ENCODE peak calls at places on chromosomes 7 and 10, in nine cellular contexts. J, C, X, Z, R, L, S, A and P are unnamed samples.

GRCh38 chr10:8670461-8670860 is 616.0 kb downstream of the GATA3 start:
- DNase-seq in X (peak), C (no peak), A (no peak), R (no peak), L (no peak), J (no peak), S (no peak), Z (no peak), P (no peak)

GRCh38 chr10:79483948-79484347 is 28.4 kb upstream of the EIF5AL1 start:
- DNase-seq in L (peak), X (no peak), C (peak), A (no peak), Z (no peak), R (no peak), S (no peak), J (no peak), P (no peak)

GRCh38 chr10:57743711-57744110 is 524.0 kb downstream of the IPMK start:
- DNase-seq in A (no peak), X (no peak), L (no peak), Z (no peak), S (no peak), J (no peak), R (no peak), C (no peak), P (no peak)

GRCh38 chr7:30727061-30727945 is 24.6 kb upstream of the INMT start:
- DNase-seq in L (no peak), X (no peak), C (no peak), R (no peak), S (no peak), A (no peak), Z (no peak), J (no peak), P (no peak)

GRCh38 chr10:34252111-34252510 is 563.0 kb downstream of the PARD3 start:
- DNase-seq in X (no peak), A (no peak), L (peak), J (peak), R (peak), Z (no peak), C (peak), S (no peak), P (no peak)

GRCh38 chr10:78852856-78853255 is 215.9 kb upstream of the ZMIZ1 start:
- DNase-seq in S (no peak), A (no peak), L (no peak), Z (peak), J (peak), C (no peak), X (no peak), R (peak), P (no peak)

GRCh38 chr7:102925962-102926825 is 13.4 kb downstream of the LRRC17 start:
- DNase-seq in A (no peak), X (no peak), J (no peak), S (no peak), R (no peak), L (peak), Z (no peak), C (no peak), P (no peak)

GRCh38 chr7:122886357-122887081 is at the start of gene CADPS2:
- DNase-seq in A (peak), Z (peak), L (peak), R (peak), C (peak), S (no peak), J (peak), X (peak), P (peak)

GRCh38 chr10:3126741-3127342 is 45.7 kb downstream of the PITRM1 start:
- DNase-seq in X (no peak), C (peak), L (peak), S (no peak), Z (no peak), A (no peak), R (no peak), J (no peak), P (no peak)

DNA sequence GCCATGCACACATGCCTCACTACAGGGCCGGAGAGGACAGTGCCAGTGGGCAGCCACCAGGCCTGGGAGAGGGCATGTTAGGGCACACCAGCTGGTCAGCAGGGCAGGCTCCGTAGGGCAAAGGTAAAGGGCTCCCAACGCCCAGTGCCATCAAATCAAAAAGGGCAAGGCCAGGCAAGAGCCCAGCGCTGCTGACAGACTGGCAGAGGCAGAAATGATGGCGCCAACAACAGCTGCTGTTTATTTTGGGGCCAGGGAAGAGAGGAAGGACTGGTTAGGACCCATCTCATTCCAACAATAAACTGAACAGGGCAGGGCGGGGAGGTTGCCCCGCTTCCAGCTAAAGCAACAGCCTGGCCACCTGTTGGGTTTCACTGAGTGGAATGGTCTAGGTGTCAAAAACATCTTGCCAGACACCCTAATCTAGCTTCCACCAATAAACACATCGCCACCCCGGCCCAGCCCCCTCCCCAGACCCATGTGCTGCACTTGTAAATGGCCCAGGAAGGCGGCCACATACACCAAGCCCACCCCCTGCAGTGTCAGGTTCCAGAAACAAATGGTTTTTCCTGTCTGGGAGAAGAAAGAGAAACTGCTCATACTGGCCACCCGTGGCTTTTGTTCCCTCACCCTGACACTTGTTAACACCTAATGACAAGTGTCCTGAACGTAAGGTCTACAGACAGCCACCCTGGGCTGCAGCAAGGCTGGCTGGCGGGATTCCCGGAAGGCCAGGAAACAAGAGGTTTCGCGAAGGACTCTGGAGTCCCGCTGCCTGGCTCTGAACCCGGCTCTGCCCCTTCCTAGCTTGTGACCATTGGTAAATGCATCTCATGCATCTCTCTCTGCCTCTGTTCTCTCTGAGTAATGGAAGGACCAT is 15.3 kb downstream of the SH3PXD2A start:
- DNase-seq in S (no peak), J (peak), C (peak), L (no peak), A (no peak), R (no peak), X (no peak), Z (no peak), P (no peak)
- H3K27ac ChIP-seq in S (no peak), J (no peak), C (peak), L (no peak), A (no peak), R (no peak), X (no peak), Z (no peak), P (no peak)

GRCh38 chr7:7294914-7295313 is 112.6 kb downstream of the C1GALT1 start:
- DNase-seq in Z (no peak), X (no peak), S (no peak), C (no peak), L (no peak), J (no peak), A (no peak), R (no peak), P (no peak)

GRCh38 chr7:7292085-7292484 is 109.7 kb downstream of the C1GALT1 start:
- DNase-seq in A (no peak), Z (no peak), L (no peak), S (no peak), X (no peak), R (no peak), C (no peak), J (no peak), P (no peak)

GRCh38 chr7:7292608-7293007 is 110.3 kb downstream of the C1GALT1 start:
- DNase-seq in J (no peak), R (no peak), Z (no peak), S (no peak), L (no peak), A (no peak), C (no peak), X (no peak), P (no peak)

GRCh38 chr7:7293092-7293491 is 110.7 kb downstream of the C1GALT1 start:
- DNase-seq in J (no peak), S (no peak), Z (no peak), C (no peak), R (no peak), X (no peak), L (no peak), A (no peak), P (no peak)

DNA sequence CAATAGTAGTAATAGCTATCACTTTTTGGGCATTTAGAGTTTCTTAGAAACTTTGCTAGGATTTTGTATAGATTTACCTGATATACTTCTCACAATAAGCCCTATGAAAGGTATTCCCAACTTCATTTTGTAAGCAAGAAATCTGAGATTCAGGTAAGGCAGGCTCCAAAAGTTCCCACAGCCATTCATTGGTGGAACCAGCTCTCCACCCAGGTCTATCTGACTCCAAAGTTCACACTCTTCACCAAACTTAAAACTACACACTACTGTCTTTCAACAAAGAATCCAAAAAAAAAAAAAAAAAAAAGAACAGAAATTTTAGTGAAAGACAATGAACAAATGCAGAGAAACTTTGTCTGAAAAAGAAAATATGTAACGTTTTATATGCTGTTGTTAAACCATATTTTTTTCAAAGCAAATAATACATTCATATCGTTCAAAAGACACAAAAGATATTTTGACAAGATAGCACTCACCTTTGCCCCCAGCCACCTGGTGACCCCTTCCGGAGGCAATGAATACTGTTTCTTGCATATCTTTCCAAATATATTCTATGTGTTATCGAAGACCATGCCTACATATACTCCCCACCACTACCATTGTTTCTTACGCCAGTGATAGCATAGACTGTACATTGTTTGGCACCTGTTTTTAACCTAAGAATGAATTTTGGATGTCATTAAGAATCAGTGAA is 108.2 kb downstream of the C1GALT1 start:
- DNase-seq in C (no peak), R (no peak), L (no peak), J (no peak), X (no peak), S (no peak), Z (no peak), A (no peak), P (no peak)
- TF ChIP-seq CTCF in C (no peak), R (no peak), L (no peak), J (no peak), X (no peak), S (no peak), Z (peak), A (no peak), P (no peak)

GRCh38 chr7:72213081-72213480 is 199.1 kb downstream of the CALN1 start:
- DNase-seq in C (no peak), Z (no peak), L (no peak), R (no peak), J (no peak), X (no peak), A (no peak), S (no peak), P (no peak)
- H3K27ac ChIP-seq in C (no peak), Z (no peak), L (no peak), R (no peak), J (no peak), X (no peak), A (no peak), S (no peak), P (no peak)

GRCh38 chr10:29853913-29854312 is 205.5 kb downstream of the JCAD start:
- DNase-seq in L (no peak), Z (no peak), J (no peak), R (no peak), A (no peak), X (no peak), C (no peak), S (no peak), P (no peak)
- TF ChIP-seq CTCF in L (no peak), Z (no peak), J (no peak), R (no peak), A (no peak), X (no peak), C (no peak), S (no peak), P (no peak)

GRCh38 chr10:49323896-49324270 is 24.9 kb downstream of the C10orf71 start:
- DNase-seq in J (peak), S (no peak), A (no peak), Z (no peak), X (no peak), L (no peak), R (no peak), C (no peak), P (no peak)
- H3K27ac ChIP-seq in J (no peak), S (no peak), A (no peak), Z (no peak), X (no peak), L (no peak), R (no peak), C (peak), P (no peak)

DNA sequence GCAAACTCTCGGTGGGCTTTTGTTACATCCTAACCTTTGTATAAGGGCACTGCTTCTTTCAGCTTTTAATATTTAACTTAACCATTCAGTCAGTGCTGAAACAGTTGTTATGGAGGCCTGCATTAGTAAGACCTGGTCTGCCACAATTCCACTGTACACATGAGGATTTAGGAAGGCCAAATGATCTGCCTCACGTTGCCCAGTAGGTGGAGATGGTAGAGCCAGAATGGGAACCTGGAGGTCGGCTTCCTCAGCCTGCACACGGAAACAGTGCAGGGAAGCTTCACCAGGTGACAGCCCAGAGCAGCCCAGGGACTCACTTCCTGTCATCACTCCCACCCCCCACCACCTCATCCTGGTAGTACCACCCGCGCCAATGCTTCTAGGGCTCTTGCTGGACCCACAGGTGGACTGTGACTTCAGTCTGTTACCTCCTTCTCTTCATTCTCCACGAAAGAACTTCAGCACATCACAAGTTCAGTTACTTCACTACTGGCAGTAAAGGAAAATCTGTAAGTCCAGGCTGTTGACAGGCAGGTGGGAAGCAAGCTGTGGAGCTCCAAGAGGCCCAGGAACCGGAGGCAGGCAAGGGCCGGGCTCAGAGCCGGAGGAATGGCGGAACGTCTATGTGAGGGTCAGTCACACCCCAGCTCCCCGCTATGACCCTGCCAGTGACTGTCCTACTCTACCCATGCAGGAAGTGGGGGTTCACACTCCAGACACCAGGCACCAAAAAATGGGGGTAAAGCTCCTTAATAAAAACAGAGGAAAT is 480.3 kb upstream of the C7orf33 start:
- DNase-seq in X (no peak), C (no peak), L (no peak), A (no peak), Z (no peak), J (peak), R (no peak), S (no peak), P (no peak)
- TF ChIP-seq CTCF in X (no peak), C (no peak), L (no peak), A (no peak), Z (peak), J (no peak), R (no peak), S (no peak), P (no peak)

DNA sequence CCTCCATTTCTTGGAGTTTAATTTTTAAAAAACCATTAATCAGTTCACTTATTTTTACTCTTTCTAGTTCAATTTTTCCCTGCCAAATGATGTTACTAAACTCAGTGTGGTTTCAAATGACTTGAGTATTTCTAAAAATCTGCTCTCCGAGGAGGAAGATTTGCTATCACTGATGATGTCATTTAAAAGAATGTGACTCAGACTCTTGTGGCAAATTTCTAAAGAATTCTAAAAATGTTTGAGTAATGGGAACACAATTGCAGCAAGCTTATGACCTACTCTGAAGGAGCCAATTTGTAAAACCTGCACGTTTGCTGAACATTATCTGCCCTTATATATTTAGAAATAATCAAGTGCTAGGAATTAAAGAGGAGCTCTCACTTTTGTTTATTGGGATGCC is 88.6 kb downstream of the SPAG6 start:
- DNase-seq in Z (no peak), J (no peak), S (no peak), X (peak), R (peak), C (no peak), A (peak), L (peak), P (peak)
- H3K27ac ChIP-seq in Z (no peak), J (no peak), S (no peak), X (no peak), R (peak), C (no peak), A (no peak), L (peak), P (no peak)

GRCh38 chr7:12732428-12732827 is 45.0 kb downstream of the ARL4A start:
- DNase-seq in A (no peak), X (no peak), J (no peak), S (no peak), L (no peak), C (no peak), Z (no peak), R (no peak), P (no peak)

GRCh38 chr7:12731775-12732174 is 44.3 kb downstream of the ARL4A start:
- DNase-seq in J (no peak), S (no peak), A (no peak), Z (peak), X (no peak), L (no peak), R (no peak), C (no peak), P (no peak)

GRCh38 chr7:12729112-12729511 is 41.7 kb downstream of the ARL4A start:
- DNase-seq in Z (peak), X (no peak), R (no peak), S (no peak), A (no peak), C (peak), L (peak), J (peak), P (no peak)

GRCh38 chr7:12730523-12730922 is 43.1 kb downstream of the ARL4A start:
- DNase-seq in A (no peak), X (no peak), S (no peak), Z (no peak), L (no peak), C (no peak), R (no peak), J (no peak), P (no peak)

GRCh38 chr7:12731214-12731656 is 43.8 kb downstream of the ARL4A start:
- DNase-seq in S (no peak), C (no peak), J (no peak), L (no peak), A (no peak), X (peak), R (no peak), Z (no peak), P (peak)
- TF ChIP-seq CTCF in S (no peak), C (no peak), J (no peak), L (no peak), A (no peak), X (peak), R (no peak), Z (peak), P (peak)

GRCh38 chr10:14478639-14479038 is 147.9 kb upstream of the FRMD4A start:
- DNase-seq in X (peak), S (no peak), L (peak), R (peak), C (peak), J (peak), Z (peak), A (peak), P (no peak)
- H3K27ac ChIP-seq in X (no peak), S (no peak), L (no peak), R (no peak), C (no peak), J (no peak), Z (no peak), A (no peak), P (no peak)